ENCODE peak calls at places on chromosomes 7 and 10, in four cellular contexts. Y is tibial artery, U is HCT116, J is aorta. G is an unnamed sample. For H3K4me1, the result is how much of the 10 kb centered on the place peaks cover.

GRCh38 chr7:832292-832967 is at the start of gene SUN1:
- DNase-seq in Y (no peak), U (peak), J (no peak), G (no peak)

GRCh38 chr7:27953361-27953760 is 213.4 kb downstream of the TAX1BP1 start:
- DNase-seq in Y (no peak), U (no peak), J (no peak), G (no peak)

GRCh38 chr7:6448943-6449543 is 1.3 kb upstream of the DAGLB start:
- DNase-seq in Y (no peak), U (no peak), J (peak), G (no peak)

GRCh38 chr7:87110778-87111177 is 41.5 kb upstream of the DMTF1 start:
- DNase-seq in Y (no peak), U (no peak), J (no peak), G (no peak)

GRCh38 chr7:19464241-19464640 is 244.6 kb downstream of the POLR1F start:
- DNase-seq in Y (no peak), U (no peak), J (no peak), G (no peak)

GRCh38 chr7:52413051-52413450 is 622.4 kb upstream of the POM121L12 start:
- DNase-seq in Y (no peak), U (no peak), J (no peak), G (no peak)

GRCh38 chr10:42926831-42927230 is 144.2 kb downstream of the BMS1 start:
- DNase-seq in Y (no peak), U (no peak), J (no peak), G (no peak)

GRCh38 chr7:81331061-81332018 is 412.5 kb upstream of the SEMA3C start:
- DNase-seq in Y (no peak), U (no peak), J (no peak), G (no peak)

GRCh38 chr7:80206763-80207162 is 72.1 kb downstream of the GNAI1 start:
- DNase-seq in Y (no peak), U (no peak), J (no peak), G (no peak)

GRCh38 chr7:6536899-6537298 is 14.4 kb downstream of the GRID2IP start:
- DNase-seq in Y (no peak), U (no peak), J (no peak), G (no peak)

GRCh38 chr7:102404005-102404861 is 8.1 kb downstream of the PRKRIP1 start:
- DNase-seq in Y (no peak), U (peak), J (no peak), G (no peak)

GRCh38 chr7:26224359-26224758 is 22.8 kb downstream of the CBX3 start:
- DNase-seq in Y (no peak), U (no peak), J (no peak), G (no peak)

GRCh38 chr10:37734971-37735370 is 122.4 kb downstream of the ZNF248 start:
- DNase-seq in Y (no peak), U (peak), J (no peak), G (no peak)

GRCh38 chr7:38851321-38851720 is 57.7 kb downstream of the VPS41 start:
- DNase-seq in Y (no peak), U (no peak), J (no peak), G (no peak)

GRCh38 chr10:121509776-121510175 is 88.5 kb downstream of the FGFR2 start:
- DNase-seq in Y (no peak), U (no peak), J (no peak), G (no peak)

GRCh38 chr10:32379950-32380547 is 33.1 kb upstream of the EPC1 start:
- DNase-seq in Y (no peak), U (no peak), J (no peak), G (no peak)

GRCh38 chr10:118449521-118449920 is 107.4 kb upstream of the FAM204A start:
- DNase-seq in Y (no peak), U (no peak), J (no peak), G (no peak)

GRCh38 chr10:124217906-124218769 is 124.7 kb upstream of the CHST15 start:
- DNase-seq in Y (no peak), U (peak), J (no peak), G (peak)

GRCh38 chr7:156892086-156892800 is 740 bp downstream of the LMBR1 start:
- DNase-seq in Y (peak), U (no peak), J (peak), G (peak)

GRCh38 chr7:15417341-15417988 is 144.3 kb downstream of the AGMO start:
- DNase-seq in Y (no peak), U (no peak), J (no peak), G (no peak)

GRCh38 chr7:18352339-18353255 is 143.0 kb upstream of the HDAC9 start:
- DNase-seq in Y (no peak), U (peak), J (no peak), G (no peak)

DNA sequence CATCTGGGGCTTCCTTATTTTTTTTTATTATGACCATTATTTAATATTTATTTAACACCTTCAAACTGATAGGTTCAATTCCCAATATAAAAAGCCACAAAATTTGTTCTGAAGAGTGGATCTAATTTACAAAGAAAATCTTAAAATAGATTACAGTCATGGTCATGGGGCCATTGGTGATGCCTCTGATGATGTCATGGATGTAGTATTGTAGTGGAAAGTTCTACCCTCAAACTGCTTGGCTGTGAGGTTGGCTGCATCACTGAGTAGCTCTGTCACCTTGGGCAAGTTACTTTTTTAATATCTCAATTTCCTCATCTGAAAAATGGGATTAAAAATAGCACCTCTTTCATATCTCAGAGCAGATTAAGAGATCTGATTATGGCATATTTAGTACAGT is 128.5 kb downstream of the DKK1 start:
- DNase-seq in Y (no peak), U (no peak), J (no peak), G (no peak)
- H3K4me1 ChIP-seq in Y (under half), U (under half), J (under half), G (under half)

GRCh38 chr7:128247108-128247507 is 6.0 kb downstream of the LEP start:
- DNase-seq in Y (no peak), U (no peak), J (no peak), G (no peak)
- H3K4me3 ChIP-seq in Y (no peak), U (no peak), J (no peak), G (no peak)

GRCh38 chr10:90860790-90861189 is 3.0 kb upstream of the HTR7 start:
- DNase-seq in Y (no peak), U (no peak), J (no peak), G (no peak)

GRCh38 chr10:90859321-90859751 is 1.5 kb upstream of the HTR7 start:
- DNase-seq in Y (no peak), U (peak), J (no peak), G (no peak)

GRCh38 chr10:90856964-90857634 is 740 bp downstream of the HTR7 start:
- DNase-seq in Y (no peak), U (no peak), J (peak), G (no peak)

GRCh38 chr10:90857635-90858488 is at the start of gene HTR7:
- DNase-seq in Y (peak), U (no peak), J (peak), G (no peak)

GRCh38 chr10:90858489-90858968 is 690 bp upstream of the HTR7 start:
- DNase-seq in Y (no peak), U (no peak), J (no peak), G (no peak)
- H3K4me1 ChIP-seq in Y (under half), U (under half), J (under half), G (under half)

GRCh38 chr10:59234814-59235429 is 58.5 kb downstream of the PHYHIPL start:
- DNase-seq in Y (no peak), U (peak), J (no peak), G (no peak)
- H3K4me3 ChIP-seq in Y (no peak), U (no peak), J (no peak), G (no peak)

GRCh38 chr10:5547684-5547933 is 22.8 kb downstream of the CALML3 start:
- DNase-seq in Y (peak), U (no peak), J (no peak), G (no peak)

GRCh38 chr10:5549462-5550249 is 24.9 kb downstream of the CALML3 start:
- DNase-seq in Y (peak), U (no peak), J (peak), G (no peak)

GRCh38 chr10:5545778-5546710 is 21.3 kb downstream of the CALML3 start:
- DNase-seq in Y (peak), U (no peak), J (peak), G (peak)

GRCh38 chr10:5546891-5547683 is 22.3 kb downstream of the CALML3 start:
- DNase-seq in Y (peak), U (peak), J (peak), G (peak)

DNA sequence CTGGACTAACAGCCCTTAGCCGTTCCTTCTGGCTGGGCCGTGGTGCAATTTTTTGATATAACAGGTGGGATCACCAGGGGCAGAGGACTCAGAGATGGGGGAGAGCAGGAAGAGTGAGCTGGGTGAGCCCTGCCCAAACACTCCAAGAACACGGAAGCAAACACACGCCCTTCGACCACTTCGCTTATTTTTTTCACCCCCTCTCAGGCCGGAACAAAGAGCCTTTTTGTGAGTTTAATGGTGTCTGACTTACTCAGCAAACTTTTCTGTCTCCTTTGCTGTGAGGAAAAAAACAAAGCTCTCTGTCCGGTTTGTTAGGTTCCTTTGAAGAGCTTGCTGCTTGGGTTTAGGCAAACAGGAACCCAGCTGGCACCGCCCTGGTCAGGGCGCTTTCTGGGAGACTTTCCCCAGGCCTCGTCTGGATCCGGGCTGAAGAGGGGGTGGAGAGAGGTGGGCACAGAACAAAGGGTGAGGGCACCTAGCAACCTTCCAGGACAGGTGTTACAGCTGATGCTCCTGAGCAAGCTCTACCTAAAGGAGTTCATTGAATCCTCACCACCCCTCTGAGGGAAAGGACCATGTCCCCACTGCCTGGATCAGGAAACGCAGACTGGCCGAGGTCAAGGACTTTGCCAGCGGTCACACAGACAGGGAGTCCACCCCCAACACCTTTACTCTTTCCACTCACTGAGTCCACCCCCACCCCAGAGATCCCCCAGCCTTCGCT is 23.3 kb downstream of the CALML3 start:
- DNase-seq in Y (peak), U (peak), J (peak), G (peak)
- H3K4me1 ChIP-seq in Y (half or more), U (under half), J (under half), G (under half)

GRCh38 chr10:79454259-79454658 is 8.8 kb upstream of the ZCCHC24 start:
- DNase-seq in Y (peak), U (no peak), J (no peak), G (no peak)
- H3K4me3 ChIP-seq in Y (no peak), U (no peak), J (no peak), G (no peak)

GRCh38 chr10:34723746-34724145 is 91.3 kb downstream of the PARD3 start:
- DNase-seq in Y (no peak), U (no peak), J (no peak), G (no peak)
- H3K4me1 ChIP-seq in Y (under half), U (half or more), J (under half), G (under half)

GRCh38 chr7:74028321-74028812 is 394 bp downstream of the ELN start:
- DNase-seq in Y (no peak), U (no peak), J (peak), G (no peak)
- H3K4me3 ChIP-seq in Y (peak), U (no peak), J (peak), G (peak)

G was measured in breast epithelium.